ENCODE peak calls at places on chromosomes 13 and 19, in eight cellular contexts. J is H9, W is bronchial epithelial cell, N is Calu3, B is BE2C, O is astrocyte of the spinal cord, F is SK-N-SH, T is cardiac fibroblast. I is an unnamed sample.

GRCh38 chr19:3285647-3286176 is 61.3 kb downstream of the CELF5 start:
- DNase-seq in J (peak), W (no peak), N (no peak), B (peak), O (no peak), F (peak), T (peak), I (no peak)

GRCh38 chr19:47848871-47849473 is 10.1 kb upstream of the TPRX2 start:
- DNase-seq in J (peak), W (no peak), N (peak), B (no peak), O (no peak), F (peak), T (peak), I (no peak)

GRCh38 chr19:20926796-20927195 is 3.7 kb downstream of the ZNF85 start:
- DNase-seq in J (no peak), W (no peak), N (no peak), B (no peak), O (no peak), F (no peak), T (no peak), I (no peak)

GRCh38 chr19:18023596-18024212 is 15.7 kb downstream of the ARRDC2 start:
- DNase-seq in J (no peak), W (no peak), N (no peak), B (no peak), O (peak), F (no peak), T (peak), I (no peak)

GRCh38 chr19:4583961-4584669 is 24.6 kb upstream of the SEMA6B start:
- DNase-seq in J (peak), W (no peak), N (peak), B (peak), O (peak), F (peak), T (peak), I (peak)

GRCh38 chr19:56091751-56092546 is 29.1 kb downstream of the ZNF787 start:
- DNase-seq in J (peak), W (no peak), N (peak), B (no peak), O (no peak), F (no peak), T (no peak), I (no peak)

GRCh38 chr13:36606060-36606459 is 67.8 kb upstream of the SERTM1 start:
- DNase-seq in J (no peak), W (no peak), N (no peak), B (no peak), O (no peak), F (no peak), T (no peak), I (no peak)

GRCh38 chr13:112615391-112615790 is 27.4 kb upstream of the TUBGCP3 start:
- DNase-seq in J (no peak), W (no peak), N (no peak), B (no peak), O (no peak), F (no peak), T (no peak), I (peak)

GRCh38 chr13:42984691-42985090 is 7.3 kb downstream of the EPSTI1 start:
- DNase-seq in J (no peak), W (no peak), N (no peak), B (no peak), O (no peak), F (no peak), T (no peak), I (no peak)

GRCh38 chr19:17647071-17648020 is 40.8 kb downstream of the UNC13A start:
- DNase-seq in J (peak), W (no peak), N (no peak), B (no peak), O (no peak), F (peak), T (no peak), I (no peak)

GRCh38 chr13:32669030-32669646 is 82.9 kb downstream of the PDS5B start:
- DNase-seq in J (no peak), W (peak), N (no peak), B (peak), O (peak), F (peak), T (peak), I (no peak)

GRCh38 chr13:26873174-26873698 is 112.7 kb upstream of the GPR12 start:
- DNase-seq in J (peak), W (no peak), N (no peak), B (no peak), O (no peak), F (no peak), T (no peak), I (no peak)

GRCh38 chr13:26872444-26873173 is 112.0 kb upstream of the GPR12 start:
- DNase-seq in J (peak), W (peak), N (peak), B (peak), O (no peak), F (peak), T (peak), I (no peak)

GRCh38 chr13:26861951-26862350 is 101.4 kb upstream of the GPR12 start:
- DNase-seq in J (no peak), W (no peak), N (no peak), B (no peak), O (no peak), F (no peak), T (peak), I (no peak)

DNA sequence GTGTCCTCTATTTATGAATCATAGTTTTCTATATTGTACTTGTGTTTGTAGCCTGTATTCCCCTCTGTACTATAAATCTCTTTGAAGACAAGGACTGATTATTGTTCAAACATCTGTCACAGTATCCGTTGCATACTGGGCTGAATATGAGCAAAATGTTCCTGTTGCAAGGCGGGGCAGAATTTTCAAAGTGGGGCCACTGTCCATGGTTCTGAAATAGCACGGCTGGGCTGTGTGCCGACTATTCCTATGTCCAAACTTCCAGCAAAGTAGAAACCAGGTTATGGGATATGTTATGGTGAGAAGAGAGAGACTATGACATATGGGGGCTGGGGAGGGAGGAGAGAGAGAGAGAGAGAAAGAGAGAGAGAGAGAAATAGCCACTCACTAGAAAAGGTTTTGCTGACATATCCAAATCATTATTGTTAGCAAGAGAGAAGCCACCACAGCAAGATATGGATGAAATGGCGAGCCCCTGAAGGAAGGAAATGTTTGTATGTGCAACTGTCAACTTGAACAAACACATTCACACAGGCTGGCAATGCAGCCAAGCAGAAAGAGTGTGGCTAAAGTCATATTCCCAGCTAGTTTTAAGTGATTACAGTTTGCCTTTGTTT is 107.0 kb upstream of the GPR12 start:
- DNase-seq in J (no peak), W (peak), N (peak), B (no peak), O (peak), F (no peak), T (peak), I (no peak)
- TF ChIP-seq CTCF in J (no peak), W (no peak), N (no peak), B (no peak), O (no peak), F (no peak), T (no peak), I (no peak)

DNA sequence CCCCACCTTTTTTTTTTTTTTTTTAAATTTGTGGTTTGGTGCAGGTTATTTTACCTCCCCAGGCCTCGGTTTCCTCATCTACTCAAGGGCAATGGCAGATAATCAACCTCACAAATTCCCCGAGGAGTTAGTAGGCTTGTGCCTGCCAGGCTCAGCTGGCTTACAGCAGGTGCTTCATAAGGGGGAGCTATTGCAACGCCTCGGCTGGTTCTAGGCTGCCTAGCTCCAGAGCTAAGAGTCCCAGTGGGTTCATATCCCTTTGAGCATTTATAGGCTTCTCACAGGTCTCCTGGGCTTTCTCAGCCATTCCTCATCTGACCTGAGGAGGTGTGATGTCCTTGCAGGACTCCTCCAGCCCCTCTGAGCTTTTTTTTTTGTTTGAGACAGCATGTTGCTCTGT is 10.6 kb downstream of the BCKDHA start:
- DNase-seq in J (peak), W (no peak), N (no peak), B (no peak), O (no peak), F (no peak), T (no peak), I (no peak)
- TF ChIP-seq CTCF in J (peak), W (no peak), N (no peak), B (peak), O (no peak), F (no peak), T (no peak), I (no peak)

DNA sequence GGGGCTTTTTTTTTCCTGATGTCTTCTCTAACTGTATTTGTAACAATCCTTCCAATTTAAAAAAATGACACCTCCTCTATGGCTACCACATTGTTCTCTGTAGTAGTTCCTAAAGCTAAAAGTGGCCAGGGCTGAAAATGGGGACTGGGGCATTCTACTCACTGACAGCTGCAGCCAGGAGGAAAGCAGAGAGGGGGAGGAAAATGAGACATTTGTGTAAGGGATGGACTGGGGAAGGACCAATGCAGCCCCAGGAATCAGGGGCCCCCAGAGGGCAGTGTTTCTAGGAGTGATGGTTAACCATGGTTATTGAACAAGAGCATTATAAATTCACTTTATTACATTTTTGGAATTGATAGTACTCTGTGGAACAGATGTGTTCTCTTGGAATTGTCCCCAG is 34.3 kb upstream of the C1QTNF9 start:
- DNase-seq in J (no peak), W (no peak), N (no peak), B (no peak), O (no peak), F (no peak), T (no peak), I (no peak)
- TF ChIP-seq CTCF in J (no peak), W (no peak), N (no peak), B (no peak), O (no peak), F (no peak), T (no peak), I (no peak)

GRCh38 chr13:29914591-29914990 is 64.2 kb upstream of the UBL3 start:
- DNase-seq in J (no peak), W (no peak), N (no peak), B (no peak), O (no peak), F (no peak), T (no peak), I (no peak)

GRCh38 chr13:29909975-29910674 is 59.7 kb upstream of the UBL3 start:
- DNase-seq in J (no peak), W (peak), N (no peak), B (no peak), O (peak), F (no peak), T (peak), I (no peak)

GRCh38 chr13:29908917-29909755 is 58.7 kb upstream of the UBL3 start:
- DNase-seq in J (no peak), W (no peak), N (no peak), B (peak), O (no peak), F (no peak), T (no peak), I (no peak)

GRCh38 chr13:29908411-29908810 is 58.0 kb upstream of the UBL3 start:
- DNase-seq in J (no peak), W (peak), N (no peak), B (no peak), O (peak), F (no peak), T (peak), I (no peak)

GRCh38 chr13:29911781-29912478 is 61.5 kb upstream of the UBL3 start:
- DNase-seq in J (no peak), W (no peak), N (no peak), B (no peak), O (no peak), F (no peak), T (no peak), I (no peak)
- TF ChIP-seq CTCF in J (no peak), W (no peak), N (no peak), B (no peak), O (no peak), F (no peak), T (no peak), I (no peak)